ENCODE peak calls at places on chromosomes 4 and X, in eight cellular contexts. One of them, this sample, is unnamed.

GRCh38 chr4:10099521-10100325 is 16.9 kb downstream of the WDR1 start:
- DNase-seq in astrocyte: no peak
- DNase-seq in fibroblast of lung: no peak
- DNase-seq in PC-9: no peak
- DNase-seq in PC-3: no peak
- DNase-seq in GM12878: no peak
- DNase-seq in HCT116: no peak
- DNase-seq in H9: no peak
- DNase-seq in this sample: no peak

GRCh38 chr4:61462451-61463326 is 262.6 kb downstream of the ADGRL3 start:
- DNase-seq in PC-3: peak; percentile 96
- DNase-seq in fibroblast of lung: peak; percentile 86
- DNase-seq in H9: no peak
- DNase-seq in astrocyte: peak; percentile 84
- DNase-seq in PC-9: no peak
- DNase-seq in GM12878: no peak
- DNase-seq in HCT116: no peak
- DNase-seq in this sample: peak; percentile 2

GRCh38 chr4:6992728-6993655 is 50.2 kb upstream of the TADA2B start:
- DNase-seq in H9: no peak
- DNase-seq in PC-9: peak; percentile 40
- DNase-seq in astrocyte: peak; percentile 37
- DNase-seq in fibroblast of lung: peak; percentile 59
- DNase-seq in GM12878: no peak
- DNase-seq in PC-3: peak; percentile 38
- DNase-seq in HCT116: no peak
- DNase-seq in this sample: peak; percentile 57

GRCh38 chrX:57674861-57675260 is 5.2 kb downstream of the NLRP2B start:
- DNase-seq in PC-9: no peak
- DNase-seq in astrocyte: no peak
- DNase-seq in H9: no peak
- DNase-seq in HCT116: no peak
- DNase-seq in fibroblast of lung: no peak
- DNase-seq in PC-3: no peak
- DNase-seq in GM12878: no peak
- DNase-seq in this sample: no peak

GRCh38 chr4:68498413-68499007 is 51.2 kb downstream of the TMPRSS11E start:
- DNase-seq in HCT116: peak; percentile 53
- DNase-seq in PC-3: peak; percentile 84
- DNase-seq in fibroblast of lung: peak; percentile 54
- DNase-seq in H9: peak; percentile 60
- DNase-seq in astrocyte: peak; percentile 26
- DNase-seq in PC-9: peak; percentile 35
- DNase-seq in GM12878: peak; percentile 30
- DNase-seq in this sample: peak; percentile 58

GRCh38 chr4:24583451-24584174 is 741 bp downstream of the DHX15 start:
- DNase-seq in PC-9: peak; percentile 55
- DNase-seq in fibroblast of lung: peak; percentile 56
- DNase-seq in GM12878: no peak
- DNase-seq in H9: peak; percentile 44
- DNase-seq in PC-3: peak; percentile 41
- DNase-seq in astrocyte: peak; percentile 49
- DNase-seq in HCT116: peak; percentile 26
- DNase-seq in this sample: peak; percentile 88

GRCh38 chr4:148962539-148963290 is 520.5 kb upstream of the NR3C2 start:
- DNase-seq in PC-3: peak; percentile 73
- DNase-seq in GM12878: no peak
- DNase-seq in PC-9: no peak
- DNase-seq in H9: no peak
- DNase-seq in HCT116: no peak
- DNase-seq in astrocyte: peak; percentile 64
- DNase-seq in fibroblast of lung: peak; percentile 70
- DNase-seq in this sample: no peak

GRCh38 chrX:103417933-103418332 is 41.6 kb downstream of the BEX3 start:
- DNase-seq in PC-3: no peak
- DNase-seq in fibroblast of lung: peak; percentile 30
- DNase-seq in PC-9: no peak
- DNase-seq in astrocyte: no peak
- DNase-seq in HCT116: no peak
- DNase-seq in GM12878: no peak
- DNase-seq in H9: no peak
- DNase-seq in this sample: no peak

GRCh38 chr4:3387943-3388348 is 53.8 kb upstream of the HGFAC start:
- DNase-seq in astrocyte: peak; percentile 30
- DNase-seq in H9: no peak
- DNase-seq in PC-3: peak; percentile 61
- DNase-seq in PC-9: peak; percentile 26
- DNase-seq in fibroblast of lung: peak; percentile 52
- DNase-seq in GM12878: no peak
- DNase-seq in HCT116: no peak
- DNase-seq in this sample: peak; percentile 89

GRCh38 chrX:42119076-42119475 is 195.7 kb upstream of the CASK start:
- DNase-seq in HCT116: peak; percentile 42
- DNase-seq in GM12878: no peak
- DNase-seq in PC-3: peak; percentile 91
- DNase-seq in PC-9: peak; percentile 3
- DNase-seq in H9: no peak
- DNase-seq in fibroblast of lung: peak; percentile 71
- DNase-seq in astrocyte: peak; percentile 68
- DNase-seq in this sample: no peak

DNA sequence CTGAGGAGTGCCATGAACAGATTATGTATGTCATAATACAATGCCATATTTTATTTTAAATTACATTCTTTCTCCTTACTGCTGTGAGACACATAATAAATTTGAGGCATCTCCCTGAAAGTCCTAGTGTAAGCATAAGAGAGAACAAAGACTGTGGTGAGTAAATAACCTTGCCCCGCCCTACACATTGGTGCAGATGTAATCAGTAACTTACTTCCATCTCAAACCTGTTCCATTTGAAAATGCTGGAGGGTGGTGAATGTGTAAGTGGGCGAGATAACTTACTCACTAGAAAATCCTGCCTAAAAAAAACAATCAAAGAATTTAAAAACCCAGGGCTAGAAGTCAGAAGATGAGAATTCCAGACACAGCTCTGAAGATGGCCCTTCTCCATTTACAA is 338.0 kb upstream of the SLIT2 start:
- DNase-seq in PC-9: peak; percentile 3
- DNase-seq in astrocyte: peak; percentile 14
- DNase-seq in fibroblast of lung: peak; percentile 35
- DNase-seq in PC-3: peak; percentile 50
- DNase-seq in GM12878: no peak
- DNase-seq in H9: no peak
- DNase-seq in HCT116: no peak
- DNase-seq in this sample: no peak
- H3K4me1 ChIP-seq in PC-9: no peaks in the 10 kb centered on the region
- H3K4me1 ChIP-seq in astrocyte: no peaks in the 10 kb centered on the region
- H3K4me1 ChIP-seq in fibroblast of lung: no peaks in the 10 kb centered on the region
- H3K4me1 ChIP-seq in PC-3: peaks cover 8% of the 10 kb centered on the region
- H3K4me1 ChIP-seq in GM12878: no peaks in the 10 kb centered on the region
- H3K4me1 ChIP-seq in H9: no peaks in the 10 kb centered on the region
- H3K4me1 ChIP-seq in HCT116: no peaks in the 10 kb centered on the region
- H3K4me1 ChIP-seq in this sample: peaks cover 4% of the 10 kb centered on the region

GRCh38 chrX:17861496-17862011 is 456 bp upstream of the RAI2 start:
- DNase-seq in PC-9: no peak
- DNase-seq in HCT116: no peak
- DNase-seq in fibroblast of lung: no peak
- DNase-seq in GM12878: no peak
- DNase-seq in astrocyte: no peak
- DNase-seq in PC-3: no peak
- DNase-seq in H9: no peak
- DNase-seq in this sample: no peak

GRCh38 chrX:17859609-17860178 is 1.4 kb downstream of the RAI2 start:
- DNase-seq in astrocyte: no peak
- DNase-seq in PC-3: no peak
- DNase-seq in H9: no peak
- DNase-seq in PC-9: no peak
- DNase-seq in fibroblast of lung: no peak
- DNase-seq in HCT116: no peak
- DNase-seq in GM12878: no peak
- DNase-seq in this sample: no peak

GRCh38 chrX:17860179-17860780 is 818 bp downstream of the RAI2 start:
- DNase-seq in H9: no peak
- DNase-seq in PC-9: no peak
- DNase-seq in astrocyte: no peak
- DNase-seq in PC-3: no peak
- DNase-seq in fibroblast of lung: peak; percentile 1
- DNase-seq in GM12878: no peak
- DNase-seq in HCT116: no peak
- DNase-seq in this sample: no peak

GRCh38 chrX:17860811-17861495 is at the start of gene RAI2:
- DNase-seq in PC-3: no peak
- DNase-seq in fibroblast of lung: no peak
- DNase-seq in astrocyte: no peak
- DNase-seq in H9: peak; percentile 46
- DNase-seq in GM12878: no peak
- DNase-seq in PC-9: no peak
- DNase-seq in HCT116: no peak
- DNase-seq in this sample: no peak
- H3K27me3 ChIP-seq in PC-3: peaks cover 27% of the 10 kb centered on the region
- H3K27me3 ChIP-seq in fibroblast of lung: peaks cover 2% of the 10 kb centered on the region
- H3K27me3 ChIP-seq in astrocyte: peaks cover 33% of the 10 kb centered on the region
- H3K27me3 ChIP-seq in H9: peaks cover 29% of the 10 kb centered on the region
- H3K27me3 ChIP-seq in GM12878: no peaks in the 10 kb centered on the region
- H3K27me3 ChIP-seq in PC-9: peaks cover 4% of the 10 kb centered on the region
- H3K27me3 ChIP-seq in HCT116: no peaks in the 10 kb centered on the region
- H3K27me3 ChIP-seq in this sample: peaks cover 46% of the 10 kb centered on the region

DNA sequence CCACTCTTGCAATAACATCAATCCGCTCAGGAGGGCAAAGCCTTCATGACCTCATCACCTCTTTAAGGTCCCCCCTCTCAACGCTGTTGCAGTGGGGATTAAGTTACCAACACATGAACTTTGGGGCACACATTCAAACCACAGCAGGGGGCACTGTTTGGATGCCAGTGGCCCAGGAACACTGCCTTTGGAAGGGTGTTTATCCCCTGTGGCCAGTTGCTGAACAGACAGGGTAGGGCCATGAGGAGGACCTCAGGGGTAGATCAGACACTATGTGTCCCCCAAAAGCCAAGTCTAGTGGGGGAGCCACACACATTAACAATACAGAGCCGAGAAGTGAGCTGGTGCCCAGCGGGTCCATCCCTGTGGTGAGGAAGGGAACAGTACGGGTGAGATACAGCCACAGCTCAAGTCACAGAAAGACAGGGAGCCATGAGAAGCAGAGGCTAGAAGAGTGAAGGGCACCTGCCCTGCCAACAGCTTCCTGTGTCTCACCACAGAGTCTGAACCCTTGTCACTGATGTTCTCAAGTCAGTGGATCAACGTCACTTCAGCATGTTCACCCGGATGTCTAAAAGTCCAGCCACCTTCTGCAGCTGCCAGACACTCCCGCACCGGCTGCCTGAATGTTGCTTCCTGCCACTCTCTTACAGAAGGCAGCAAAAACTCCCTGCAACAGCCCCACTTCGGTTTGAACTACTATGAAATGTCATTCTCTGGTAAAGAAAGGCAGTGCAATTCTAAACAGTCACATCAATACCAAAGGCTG is 19.9 kb upstream of the MXD4 start:
- DNase-seq in GM12878: peak; percentile 41
- DNase-seq in fibroblast of lung: no peak
- DNase-seq in PC-9: no peak
- DNase-seq in H9: no peak
- DNase-seq in PC-3: no peak
- DNase-seq in HCT116: no peak
- DNase-seq in astrocyte: no peak
- DNase-seq in this sample: no peak
- H3K4me2 ChIP-seq in GM12878: peak overlapping the region; percentile 55
- H3K4me2 ChIP-seq in fibroblast of lung: no peak overlapping the region
- H3K4me2 ChIP-seq in PC-9: no peak overlapping the region
- H3K4me2 ChIP-seq in H9: no peak overlapping the region
- H3K4me2 ChIP-seq in PC-3: no peak overlapping the region
- H3K4me2 ChIP-seq in HCT116: no peak overlapping the region
- H3K4me2 ChIP-seq in astrocyte: no peak overlapping the region
- H3K4me2 ChIP-seq in this sample: no peak overlapping the region

GRCh38 chr4:647481-647880 is 22.1 kb downstream of the PDE6B start:
- DNase-seq in astrocyte: no peak
- DNase-seq in fibroblast of lung: no peak
- DNase-seq in HCT116: no peak
- DNase-seq in PC-3: no peak
- DNase-seq in H9: no peak
- DNase-seq in PC-9: no peak
- DNase-seq in GM12878: no peak
- DNase-seq in this sample: peak; percentile 48
- H3K4me1 ChIP-seq in astrocyte: no peaks in the 10 kb centered on the region
- H3K4me1 ChIP-seq in fibroblast of lung: no peaks in the 10 kb centered on the region
- H3K4me1 ChIP-seq in HCT116: no peaks in the 10 kb centered on the region
- H3K4me1 ChIP-seq in PC-3: no peaks in the 10 kb centered on the region
- H3K4me1 ChIP-seq in H9: no peaks in the 10 kb centered on the region
- H3K4me1 ChIP-seq in PC-9: no peaks in the 10 kb centered on the region
- H3K4me1 ChIP-seq in GM12878: no peaks in the 10 kb centered on the region
- H3K4me1 ChIP-seq in this sample: no peaks in the 10 kb centered on the region

GRCh38 chr4:4867745-4868505 is 8.5 kb downstream of the MSX1 start:
- DNase-seq in HCT116: no peak
- DNase-seq in fibroblast of lung: no peak
- DNase-seq in PC-9: no peak
- DNase-seq in GM12878: no peak
- DNase-seq in astrocyte: no peak
- DNase-seq in PC-3: no peak
- DNase-seq in H9: no peak
- DNase-seq in this sample: peak; percentile 84
- H3K27me3 ChIP-seq in HCT116: no peaks in the 10 kb centered on the region
- H3K27me3 ChIP-seq in fibroblast of lung: peaks cover 78% of the 10 kb centered on the region
- H3K27me3 ChIP-seq in PC-9: peaks cover 43% of the 10 kb centered on the region
- H3K27me3 ChIP-seq in GM12878: peaks cover 46% of the 10 kb centered on the region
- H3K27me3 ChIP-seq in astrocyte: peaks cover 94% of the 10 kb centered on the region
- H3K27me3 ChIP-seq in PC-3: peaks cover 54% of the 10 kb centered on the region
- H3K27me3 ChIP-seq in H9: peaks cover 98% of the 10 kb centered on the region
- H3K27me3 ChIP-seq in this sample: peaks cover 79% of the 10 kb centered on the region

GRCh38 chr4:4496604-4497372 is 45.1 kb downstream of the STX18 start:
- DNase-seq in PC-3: no peak
- DNase-seq in fibroblast of lung: no peak
- DNase-seq in HCT116: no peak
- DNase-seq in GM12878: no peak
- DNase-seq in PC-9: no peak
- DNase-seq in astrocyte: no peak
- DNase-seq in H9: no peak
- DNase-seq in this sample: no peak
- H3K4me2 ChIP-seq in PC-3: no peak overlapping the region
- H3K4me2 ChIP-seq in fibroblast of lung: no peak overlapping the region
- H3K4me2 ChIP-seq in HCT116: no peak overlapping the region
- H3K4me2 ChIP-seq in GM12878: no peak overlapping the region
- H3K4me2 ChIP-seq in PC-9: no peak overlapping the region
- H3K4me2 ChIP-seq in astrocyte: no peak overlapping the region
- H3K4me2 ChIP-seq in H9: no peak overlapping the region
- H3K4me2 ChIP-seq in this sample: no peak overlapping the region